ENCODE peak calls at places on chromosomes 11 and 22, in ten cellular contexts. F, X, L, E, Q, R, B, O, N and Z are unnamed samples.

GRCh38 chr11:8345179-8345578 is 81.5 kb upstream of the LMO1 start:
- DNase-seq in Q (no peak), B (no peak), R (no peak), E (no peak), L (no peak), O (no peak), N (no peak), X (no peak), F (no peak), Z (no peak)

GRCh38 chr22:29093501-29093921 is 20.7 kb downstream of the KREMEN1 start:
- DNase-seq in R (no peak), X (no peak), E (no peak), N (no peak), O (no peak), F (no peak), L (no peak), B (no peak), Q (no peak), Z (no peak)

GRCh38 chr22:47411006-47411405 is 648.6 kb downstream of the TBC1D22A start:
- DNase-seq in L (no peak), F (no peak), E (no peak), R (no peak), O (peak; percentile 17), X (no peak), Q (no peak), N (peak; percentile 21), B (no peak), Z (no peak)

GRCh38 chr11:128948583-128948982 is 5.9 kb upstream of the TP53AIP1 start:
- DNase-seq in L (no peak), O (no peak), E (no peak), X (peak; percentile 13), F (no peak), R (no peak), Q (no peak), B (no peak), N (no peak), Z (no peak)

GRCh38 chr22:48974443-48975251 is 853.0 kb downstream of the BRD1 start:
- DNase-seq in O (no peak), R (no peak), B (peak; percentile 69), X (no peak), N (no peak), F (no peak), Q (no peak), L (no peak), E (peak; percentile 12), Z (no peak)

GRCh38 chr11:17652556-17652955 is 66.8 kb upstream of the MYOD1 start:
- DNase-seq in L (no peak), Q (no peak), R (no peak), B (peak; percentile 46), N (no peak), X (no peak), F (no peak), E (no peak), O (no peak), Z (no peak)

GRCh38 chr11:10305262-10305963 is 540 bp downstream of the ADM start:
- DNase-seq in Q (peak; percentile 51), F (peak; percentile 83), X (no peak), O (peak; percentile 90), B (no peak), L (no peak), N (no peak), E (peak; percentile 71), R (no peak), Z (no peak)

GRCh38 chr11:110761131-110761530 is 48.9 kb upstream of the ARHGAP20 start:
- DNase-seq in B (no peak), F (no peak), R (no peak), X (no peak), E (no peak), Q (no peak), O (no peak), N (no peak), L (no peak), Z (no peak)

GRCh38 chr22:43883012-43883661 is 8.7 kb downstream of the PNPLA5 start:
- DNase-seq in E (peak; percentile 79), F (no peak), X (peak; percentile 48), R (peak; percentile 81), N (no peak), B (no peak), O (peak; percentile 56), L (no peak), Q (peak; percentile 36), Z (peak; percentile 79)

GRCh38 chr11:134521001-134521400 is 109.0 kb upstream of the B3GAT1 start:
- DNase-seq in O (peak; percentile 52), B (no peak), R (no peak), N (no peak), E (no peak), Q (no peak), L (no peak), X (no peak), F (peak; percentile 18), Z (no peak)

GRCh38 chr22:23984430-23984829 is 4.5 kb downstream of the GSTT2 start:
- DNase-seq in N (no peak), O (no peak), L (no peak), R (peak; percentile 48), X (peak; percentile 34), F (no peak), Q (no peak), E (peak; percentile 63), B (no peak), Z (no peak)

GRCh38 chr22:49544286-49544685 is 283.4 kb downstream of the BRD1 start:
- DNase-seq in L (no peak), R (no peak), X (no peak), Q (no peak), O (peak; percentile 35), E (no peak), F (no peak), B (peak; percentile 68), N (peak; percentile 29), Z (no peak)

GRCh38 chr22:19130959-19131684 is at the start of gene TSSK2:
- DNase-seq in F (no peak), N (no peak), E (no peak), O (no peak), B (no peak), X (no peak), L (no peak), R (no peak), Q (no peak), Z (no peak)

GRCh38 chr22:23286296-23286695 is 106.0 kb downstream of the BCR start:
- DNase-seq in L (no peak), B (no peak), X (no peak), O (no peak), N (no peak), R (no peak), Q (no peak), F (no peak), E (no peak), Z (no peak)

GRCh38 chr11:11036185-11037161 is 178.6 kb upstream of the ZBED5 start:
- DNase-seq in B (no peak), R (peak; percentile 64), O (no peak), X (peak; percentile 16), Q (no peak), F (no peak), L (no peak), E (peak; percentile 63), N (no peak), Z (peak; percentile 17)

DNA sequence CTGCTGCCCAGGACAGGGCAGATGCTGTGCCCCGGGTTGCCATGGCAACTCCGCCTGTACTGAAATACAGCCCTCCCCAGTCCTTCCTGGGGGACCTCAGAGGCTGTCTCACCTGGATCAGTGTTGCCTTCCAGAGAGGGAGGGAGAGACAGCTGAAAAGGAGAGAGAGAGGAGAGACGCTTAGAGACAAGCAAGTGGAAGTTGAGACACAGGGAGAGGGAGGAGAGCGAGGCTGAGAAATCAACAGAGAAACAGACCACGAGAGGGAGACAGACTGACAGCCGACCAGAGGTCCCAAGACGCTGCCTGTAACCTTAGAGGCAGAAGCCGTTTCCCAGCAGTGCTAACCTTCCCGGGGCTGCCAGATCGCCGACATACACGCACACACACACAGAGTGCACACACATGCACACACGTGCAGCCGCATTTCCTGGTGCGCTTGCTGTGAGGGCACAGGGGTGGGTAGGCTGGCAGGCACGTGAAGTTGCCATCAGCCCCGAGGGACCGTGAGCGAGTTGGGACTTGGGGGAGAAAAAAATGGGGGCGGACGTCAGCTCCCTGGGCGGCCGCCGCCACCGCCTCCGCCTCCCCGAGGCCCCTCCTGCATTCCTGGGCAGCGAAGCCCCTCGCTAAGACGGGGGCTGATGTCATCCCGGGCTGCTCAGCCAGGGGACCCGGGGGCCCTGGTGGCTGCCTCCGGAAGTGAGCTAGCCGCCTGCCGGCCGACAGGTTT is 88.6 kb upstream of the CRYBB3 start:
- DNase-seq in R (peak; percentile 72), X (peak; percentile 96), B (peak; percentile 89), Q (peak; percentile 68), N (peak; percentile 84), O (peak; percentile 78), F (peak; percentile 93), E (peak; percentile 75), L (no peak), Z (peak; percentile 83)
- TF ChIP-seq POLR2A in R (no peak), X (no peak), B (no peak), Q (peak; percentile 49), N (no peak), O (no peak), F (peak; percentile 44), E (no peak), L (no peak), Z (no peak)

GRCh38 chr11:69443138-69443967 is 38.1 kb upstream of the LINC01488 start:
- DNase-seq in E (peak; percentile 99), F (peak; percentile 85), X (peak; percentile 91), B (peak; percentile 97), O (peak; percentile 95), L (peak; percentile 25), Q (peak; percentile 89), R (peak; percentile 74), N (peak; percentile 94), Z (peak; percentile 94)
- TF ChIP-seq POLR2A in E (peak; percentile 86), F (no peak), X (peak; percentile 91), B (no peak), O (no peak), L (no peak), Q (no peak), R (peak; percentile 33), N (no peak), Z (peak; percentile 83)

GRCh38 chr11:2778630-2779498 is 79.1 kb upstream of the KCNQ1OT1 start:
- DNase-seq in B (peak; percentile 92), R (no peak), L (no peak), Q (peak; percentile 86), F (peak; percentile 86), O (peak; percentile 86), X (peak; percentile 41), N (peak; percentile 80), E (peak; percentile 81), Z (peak; percentile 90)
- TF ChIP-seq POLR2A in B (no peak), R (no peak), L (no peak), Q (no peak), F (no peak), O (no peak), X (no peak), N (no peak), E (no peak), Z (no peak)

DNA sequence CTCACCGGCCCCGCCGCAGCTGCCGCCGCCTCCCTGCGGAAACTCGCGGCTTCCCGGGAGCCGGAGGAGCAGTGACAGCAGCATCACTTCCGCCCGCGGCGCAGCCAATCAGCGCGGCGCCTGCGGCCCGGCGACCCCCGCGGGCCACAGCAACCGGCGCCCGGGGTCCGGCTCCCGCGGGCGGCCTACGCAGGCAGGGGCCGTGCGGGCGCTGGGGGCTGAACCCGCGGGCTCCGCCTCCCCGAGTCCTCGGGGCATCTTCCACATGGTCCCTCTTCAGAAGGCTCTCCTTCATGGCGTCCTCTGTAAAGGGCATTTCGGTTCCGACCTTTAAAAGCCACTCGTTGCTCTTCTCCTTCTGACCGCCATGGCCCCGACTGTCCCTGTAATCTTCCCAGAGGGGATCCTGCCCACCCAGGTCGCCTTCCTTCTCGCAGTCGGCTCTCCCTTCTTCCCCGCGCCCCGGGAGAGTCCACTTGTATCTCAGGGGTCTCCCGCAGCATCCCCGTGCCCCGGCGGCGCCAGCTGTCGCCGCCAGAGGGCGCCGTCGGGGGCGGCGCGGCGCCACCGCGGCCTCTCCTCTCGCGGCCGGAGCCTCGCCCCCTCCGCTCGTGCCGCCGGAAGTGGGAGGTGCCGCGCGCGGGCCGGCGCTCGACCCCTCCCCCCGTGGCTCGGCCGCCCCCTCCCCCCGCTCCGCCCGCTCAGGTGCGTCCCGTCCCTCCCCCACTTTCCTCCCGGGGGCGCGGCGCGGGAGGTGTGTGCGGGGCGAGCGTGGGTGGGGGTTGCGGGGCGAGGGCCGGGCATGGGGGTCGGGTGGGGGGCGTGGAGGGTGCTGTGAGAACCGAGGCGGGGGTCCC is at the start of the genes PCSK7 and RNF214:
- DNase-seq in O (peak; percentile 95), L (no peak), N (peak; percentile 90), R (no peak), F (peak; percentile 85), X (peak; percentile 79), B (peak; percentile 95), E (peak; percentile 83), Q (peak; percentile 84), Z (peak; percentile 80)
- TF ChIP-seq POLR2A in O (no peak), L (no peak), N (peak; percentile 30), R (peak; percentile 46), F (peak; percentile 79), X (peak; percentile 49), B (no peak), E (peak; percentile 58), Q (peak; percentile 83), Z (peak; percentile 65)